ENCODE peak calls at places on chromosomes 6 and 20, in seven cellular contexts. One of them, this sample, is unnamed.

GRCh38 chr20:58818585-58819285 is 32.0 kb downstream of the GNAS-AS1 start:
- DNase-seq in GM04503: peak; percentile 5
- DNase-seq in activated CD4-positive, alpha-beta T cell treated with anti-CD3 and anti-CD28 coated beads for 4 hours: no peak
- DNase-seq in iPS-NIHi11: no peak
- DNase-seq in NCI-H1436: no peak
- DNase-seq in breast epithelium: no peak
- DNase-seq in upper lobe of right lung: no peak
- DNase-seq in this sample: no peak

GRCh38 chr6:143652840-143653239 is 24.9 kb upstream of the PHACTR2 start:
- DNase-seq in breast epithelium: no peak
- DNase-seq in upper lobe of right lung: no peak
- DNase-seq in GM04503: no peak
- DNase-seq in NCI-H1436: no peak
- DNase-seq in activated CD4-positive, alpha-beta T cell treated with anti-CD3 and anti-CD28 coated beads for 4 hours: no peak
- DNase-seq in iPS-NIHi11: no peak
- DNase-seq in this sample: no peak

GRCh38 chr6:158813032-158813431 is 6.1 kb downstream of the EZR start:
- DNase-seq in iPS-NIHi11: no peak
- DNase-seq in GM04503: no peak
- DNase-seq in breast epithelium: no peak
- DNase-seq in activated CD4-positive, alpha-beta T cell treated with anti-CD3 and anti-CD28 coated beads for 4 hours: no peak
- DNase-seq in upper lobe of right lung: no peak
- DNase-seq in NCI-H1436: no peak
- DNase-seq in this sample: no peak

GRCh38 chr6:70413829-70414494 is 654 bp downstream of the FAM135A start:
- DNase-seq in NCI-H1436: no peak
- DNase-seq in breast epithelium: no peak
- DNase-seq in activated CD4-positive, alpha-beta T cell treated with anti-CD3 and anti-CD28 coated beads for 4 hours: peak; percentile 10
- DNase-seq in upper lobe of right lung: no peak
- DNase-seq in iPS-NIHi11: no peak
- DNase-seq in GM04503: no peak
- DNase-seq in this sample: peak; percentile 14

GRCh38 chr6:105397987-105398386 is 4.9 kb downstream of the PREP start:
- DNase-seq in GM04503: no peak
- DNase-seq in upper lobe of right lung: no peak
- DNase-seq in activated CD4-positive, alpha-beta T cell treated with anti-CD3 and anti-CD28 coated beads for 4 hours: no peak
- DNase-seq in NCI-H1436: no peak
- DNase-seq in iPS-NIHi11: peak; percentile 35
- DNase-seq in breast epithelium: no peak
- DNase-seq in this sample: no peak

GRCh38 chr6:127420558-127420957 is 38.6 kb downstream of the KIAA0408 start:
- DNase-seq in activated CD4-positive, alpha-beta T cell treated with anti-CD3 and anti-CD28 coated beads for 4 hours: peak; percentile 73
- DNase-seq in NCI-H1436: peak; percentile 45
- DNase-seq in iPS-NIHi11: peak; percentile 72
- DNase-seq in breast epithelium: no peak
- DNase-seq in upper lobe of right lung: no peak
- DNase-seq in GM04503: peak; percentile 73
- DNase-seq in this sample: peak; percentile 83

GRCh38 chr20:9978395-9979004 is 56.3 kb upstream of the ANKEF1 start:
- DNase-seq in NCI-H1436: peak; percentile 79
- DNase-seq in activated CD4-positive, alpha-beta T cell treated with anti-CD3 and anti-CD28 coated beads for 4 hours: peak; percentile 47
- DNase-seq in breast epithelium: no peak
- DNase-seq in iPS-NIHi11: peak; percentile 47
- DNase-seq in upper lobe of right lung: no peak
- DNase-seq in GM04503: peak; percentile 71
- DNase-seq in this sample: peak; percentile 50

GRCh38 chr20:41180599-41181333 is 43.4 kb downstream of the PLCG1 start:
- DNase-seq in activated CD4-positive, alpha-beta T cell treated with anti-CD3 and anti-CD28 coated beads for 4 hours: no peak
- DNase-seq in breast epithelium: peak; percentile 33
- DNase-seq in GM04503: no peak
- DNase-seq in upper lobe of right lung: no peak
- DNase-seq in iPS-NIHi11: no peak
- DNase-seq in NCI-H1436: no peak
- DNase-seq in this sample: no peak

GRCh38 chr20:57231161-57231560 is 35.3 kb downstream of the BMP7 start:
- DNase-seq in iPS-NIHi11: no peak
- DNase-seq in activated CD4-positive, alpha-beta T cell treated with anti-CD3 and anti-CD28 coated beads for 4 hours: no peak
- DNase-seq in upper lobe of right lung: no peak
- DNase-seq in NCI-H1436: no peak
- DNase-seq in GM04503: no peak
- DNase-seq in breast epithelium: no peak
- DNase-seq in this sample: no peak

GRCh38 chr20:4919047-4919704 is 82.1 kb downstream of the SLC23A2 start:
- DNase-seq in breast epithelium: no peak
- DNase-seq in NCI-H1436: peak; percentile 13
- DNase-seq in GM04503: no peak
- DNase-seq in activated CD4-positive, alpha-beta T cell treated with anti-CD3 and anti-CD28 coated beads for 4 hours: no peak
- DNase-seq in upper lobe of right lung: no peak
- DNase-seq in iPS-NIHi11: no peak
- DNase-seq in this sample: no peak

GRCh38 chr6:105675715-105676397 is 273.0 kb upstream of the PREP start:
- DNase-seq in NCI-H1436: peak; percentile 5
- DNase-seq in iPS-NIHi11: peak; percentile 12
- DNase-seq in GM04503: peak; percentile 93
- DNase-seq in upper lobe of right lung: no peak
- DNase-seq in breast epithelium: no peak
- DNase-seq in activated CD4-positive, alpha-beta T cell treated with anti-CD3 and anti-CD28 coated beads for 4 hours: no peak
- DNase-seq in this sample: peak; percentile 16

GRCh38 chr6:68572525-68572924 is 62.6 kb upstream of the ADGRB3 start:
- DNase-seq in activated CD4-positive, alpha-beta T cell treated with anti-CD3 and anti-CD28 coated beads for 4 hours: no peak
- DNase-seq in upper lobe of right lung: no peak
- DNase-seq in breast epithelium: no peak
- DNase-seq in GM04503: no peak
- DNase-seq in iPS-NIHi11: peak; percentile 67
- DNase-seq in NCI-H1436: peak; percentile 73
- DNase-seq in this sample: peak; percentile 29

GRCh38 chr6:132683543-132683942 is 24.6 kb upstream of the TAAR1 start:
- DNase-seq in GM04503: peak; percentile 7
- DNase-seq in breast epithelium: no peak
- DNase-seq in iPS-NIHi11: no peak
- DNase-seq in NCI-H1436: no peak
- DNase-seq in activated CD4-positive, alpha-beta T cell treated with anti-CD3 and anti-CD28 coated beads for 4 hours: no peak
- DNase-seq in upper lobe of right lung: no peak
- DNase-seq in this sample: no peak

GRCh38 chr20:59299961-59300340 is 460 bp upstream of the EDN3 start:
- DNase-seq in activated CD4-positive, alpha-beta T cell treated with anti-CD3 and anti-CD28 coated beads for 4 hours: no peak
- DNase-seq in GM04503: no peak
- DNase-seq in breast epithelium: no peak
- DNase-seq in iPS-NIHi11: peak; percentile 22
- DNase-seq in NCI-H1436: no peak
- DNase-seq in upper lobe of right lung: no peak
- DNase-seq in this sample: no peak

GRCh38 chr6:11217360-11218076 is 14.9 kb downstream of the NEDD9 start:
- DNase-seq in NCI-H1436: no peak
- DNase-seq in iPS-NIHi11: no peak
- DNase-seq in GM04503: no peak
- DNase-seq in breast epithelium: no peak
- DNase-seq in upper lobe of right lung: no peak
- DNase-seq in activated CD4-positive, alpha-beta T cell treated with anti-CD3 and anti-CD28 coated beads for 4 hours: no peak
- DNase-seq in this sample: no peak